ENCODE peak calls at places on chromosomes 2 and 18, in seven cellular contexts. G is uterus, T is fibroblast of pulmonary artery, E is IMR-90, R is astrocyte, P is left ventricle myocardium inferior, W is K562. N is an unnamed sample.
A peak's percentile ranks its signal among the peaks of the same experiment; 100 is the strongest.

GRCh38 chr2:53403836-53404413 is 363.7 kb upstream of the CHAC2 start:
- DNase-seq in G (no peak), T (peak; percentile 56), E (peak; percentile 79), R (peak; percentile 77), P (no peak), W (no peak), N (no peak)

GRCh38 chr2:152506843-152507242 is 171.9 kb downstream of the FMNL2 start:
- DNase-seq in G (no peak), T (peak; percentile 72), E (peak; percentile 64), R (peak; percentile 92), P (no peak), W (no peak), N (no peak)

GRCh38 chr2:71313016-71313766 is 18.4 kb upstream of the ZNF638 start:
- DNase-seq in G (no peak), T (no peak), E (no peak), R (no peak), P (no peak), W (no peak), N (no peak)

GRCh38 chr2:222791946-222792649 is 68.7 kb upstream of the ACSL3 start:
- DNase-seq in G (peak; percentile 39), T (peak; percentile 45), E (no peak), R (peak; percentile 42), P (peak; percentile 66), W (no peak), N (no peak)

GRCh38 chr2:180322781-180323180 is 315.7 kb upstream of the CWC22 start:
- DNase-seq in G (no peak), T (peak; percentile 43), E (peak; percentile 47), R (peak; percentile 25), P (no peak), W (no peak), N (no peak)

GRCh38 chr2:190376591-190377245 is 31.4 kb upstream of the MFSD6 start:
- DNase-seq in G (no peak), T (no peak), E (no peak), R (no peak), P (no peak), W (no peak), N (peak; percentile 56)

GRCh38 chr2:160493227-160494028 is at the start of gene RBMS1:
- DNase-seq in G (peak; percentile 61), T (peak; percentile 74), E (peak; percentile 44), R (peak; percentile 46), P (peak; percentile 66), W (peak; percentile 18), N (no peak)

GRCh38 chr2:69177063-69177771 is 164.2 kb downstream of the ANTXR1 start:
- DNase-seq in G (peak; percentile 76), T (peak; percentile 99), E (peak; percentile 96), R (peak; percentile 95), P (peak; percentile 58), W (peak; percentile 21), N (no peak)

GRCh38 chr2:64859208-64860161 is 129.7 kb upstream of the SLC1A4 start:
- DNase-seq in G (peak; percentile 90), T (peak; percentile 91), E (peak; percentile 87), R (peak; percentile 92), P (peak; percentile 91), W (peak; percentile 92), N (peak; percentile 30)

GRCh38 chr2:172242968-172243367 is 140.3 kb upstream of the DLX2 start:
- DNase-seq in G (no peak), T (peak; percentile 35), E (no peak), R (no peak), P (no peak), W (no peak), N (no peak)

GRCh38 chr18:12741351-12741750 is 38.5 kb downstream of the PSMG2 start:
- DNase-seq in G (no peak), T (peak; percentile 9), E (peak; percentile 49), R (peak; percentile 21), P (no peak), W (no peak), N (no peak)

GRCh38 chr2:7773362-7773973 is 856.3 kb downstream of the RNF144A start:
- DNase-seq in G (no peak), T (no peak), E (no peak), R (peak; percentile 38), P (no peak), W (no peak), N (no peak)

GRCh38 chr2:143121079-143121478 is 8.1 kb upstream of the ARHGAP15 start:
- DNase-seq in G (no peak), T (no peak), E (no peak), R (no peak), P (no peak), W (no peak), N (no peak)
- H3K4me3 ChIP-seq in G (no peak overlapping the region), T (no peak overlapping the region), E (no peak overlapping the region), R (no peak overlapping the region), P (no peak overlapping the region), W (no peak overlapping the region), N (no peak overlapping the region)

GRCh38 chr2:216590780-216591179 is 42.4 kb upstream of the IGFBP2 start:
- DNase-seq in G (peak; percentile 84), T (peak; percentile 79), E (peak; percentile 51), R (no peak), P (peak; percentile 53), W (no peak), N (no peak)
- TF ChIP-seq CTCF in G (no peak), T (peak; percentile 16), E (peak; percentile 11), R (no peak), P (peak; percentile 31), W (no peak), N (no peak)

DNA sequence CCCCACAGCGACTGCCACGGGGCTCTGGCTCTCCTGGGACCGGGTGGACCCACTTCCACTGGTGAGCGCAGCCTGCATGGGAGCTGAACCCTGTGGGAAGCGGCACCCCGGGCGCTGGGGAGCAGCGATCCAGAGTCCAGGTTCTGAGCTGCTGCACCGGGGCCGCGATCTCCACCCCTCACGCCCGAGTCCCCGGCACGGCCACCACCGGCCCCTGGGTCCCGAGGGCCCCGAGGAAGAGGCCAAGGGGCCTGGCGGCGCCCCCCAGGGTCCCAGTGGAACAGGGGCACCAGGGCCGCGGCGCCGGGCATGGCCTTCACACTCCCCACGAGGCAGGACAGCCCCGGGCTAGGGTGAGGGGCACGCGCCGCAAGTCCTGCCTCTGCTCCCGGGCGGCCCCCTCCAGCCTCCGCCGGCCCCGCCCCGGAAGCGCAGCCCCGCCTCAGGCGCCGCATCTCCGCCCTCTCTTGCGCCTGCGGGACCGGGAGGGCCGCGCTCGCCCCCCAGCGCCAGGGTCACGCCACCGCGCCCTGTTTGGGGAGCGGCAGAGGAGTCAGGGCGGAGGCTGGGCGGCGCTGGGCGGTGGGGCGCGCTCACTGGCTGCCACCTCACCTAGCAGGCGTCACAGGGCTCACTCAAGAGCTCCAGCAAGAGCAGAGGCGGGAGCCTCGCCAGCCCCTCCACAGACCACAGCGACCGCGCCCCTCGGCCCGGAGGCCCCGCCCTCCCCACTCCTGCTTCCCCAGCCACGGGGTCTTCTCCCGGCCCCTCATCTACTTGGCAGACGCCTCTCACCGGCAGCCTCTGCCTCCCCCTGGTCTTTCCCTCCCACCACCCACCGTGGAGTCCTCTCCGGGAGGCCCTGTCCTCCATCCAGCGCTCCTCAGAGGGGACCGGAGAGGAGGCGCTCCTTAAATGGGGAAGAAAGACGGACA is 26.8 kb downstream of the THAP4 start:
- DNase-seq in G (peak; percentile 79), T (peak; percentile 82), E (peak; percentile 62), R (peak; percentile 74), P (peak; percentile 86), W (peak; percentile 89), N (no peak)
- H3K4me3 ChIP-seq in G (peak overlapping the region; percentile 27), T (peak overlapping the region; percentile 52), E (peak overlapping the region; percentile 38), R (peak overlapping the region; percentile 56), P (peak overlapping the region; percentile 78), W (peak overlapping the region; percentile 51), N (no peak overlapping the region)

GRCh38 chr2:176646033-176646615 is 376.9 kb downstream of the MTX2 start:
- DNase-seq in G (no peak), T (no peak), E (no peak), R (no peak), P (no peak), W (no peak), N (no peak)
- TF ChIP-seq CTCF in G (no peak), T (no peak), E (no peak), R (no peak), P (no peak), W (no peak), N (no peak)

DNA sequence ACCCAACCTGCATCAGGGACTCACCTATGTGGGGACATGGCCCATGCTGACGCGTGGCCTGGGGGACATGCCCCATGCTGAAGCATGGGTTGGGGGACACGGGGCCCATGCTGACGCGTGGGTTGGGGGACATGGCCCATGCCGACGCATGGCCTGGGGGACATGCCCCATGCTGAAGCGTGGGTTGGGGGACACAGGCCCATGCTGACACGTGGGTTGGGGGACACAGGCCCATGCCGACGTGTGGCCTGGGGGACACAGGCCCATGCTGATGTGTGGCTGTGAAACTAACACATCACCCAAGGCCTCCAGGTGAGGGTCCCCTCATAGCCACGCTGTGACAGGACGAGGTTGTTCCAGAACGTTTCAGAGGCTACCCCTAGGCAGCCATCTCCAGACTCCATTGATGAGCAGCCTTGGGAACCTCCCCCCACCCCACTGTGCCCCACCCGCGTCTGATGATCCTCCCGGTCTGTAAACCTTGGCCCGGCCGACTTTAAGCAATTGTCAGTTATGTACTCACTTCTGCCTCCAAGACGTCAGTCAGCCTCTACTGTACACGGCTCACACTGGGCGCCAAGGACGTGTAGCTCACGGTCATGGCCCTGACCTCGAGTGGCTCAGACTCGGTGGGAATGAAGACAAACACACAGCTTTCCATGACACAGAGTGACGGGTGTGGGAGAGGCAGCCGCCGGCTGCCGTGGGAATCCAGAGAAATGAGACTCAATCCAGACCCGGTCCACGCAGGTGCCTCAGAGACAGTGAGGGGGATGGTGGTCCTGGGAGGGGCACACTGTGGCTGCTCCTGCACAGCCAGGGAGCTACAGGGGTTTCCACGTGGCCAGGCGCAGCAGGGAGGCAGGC is 50.2 kb upstream of the SLC66A3 start:
- DNase-seq in G (no peak), T (no peak), E (no peak), R (no peak), P (no peak), W (no peak), N (no peak)
- H3K4me3 ChIP-seq in G (no peak overlapping the region), T (no peak overlapping the region), E (no peak overlapping the region), R (no peak overlapping the region), P (no peak overlapping the region), W (no peak overlapping the region), N (no peak overlapping the region)

N was measured in LNCaP clone FGC.